ENCODE peak calls at places on chromosomes 16 and 17, in ten cellular contexts. W is body of pancreas, S is A549, Y is sigmoid colon, C is GM12878, P is uterus, T is ovary, G is esophagus muscularis mucosa, J is lower leg skin, V is prostate gland. K is an unnamed sample.

GRCh38 chr17:83149761-83150251 is 70.4 kb downstream of the METRNL start:
- DNase-seq in W (peak; percentile 4), P (no peak), C (no peak), T (no peak), J (peak; percentile 12), V (no peak), G (peak; percentile 80), S (no peak), Y (peak; percentile 57), K (no peak)

GRCh38 chr17:70621593-70621992 is 452.3 kb downstream of the KCNJ2 start:
- DNase-seq in Y (no peak), J (no peak), V (no peak), P (no peak), W (no peak), S (no peak), C (no peak), G (no peak), T (no peak), K (no peak)

GRCh38 chr16:2205967-2206313 is 686 bp downstream of the MLST8 start:
- DNase-seq in V (no peak), T (no peak), C (no peak), G (no peak), J (no peak), Y (no peak), P (no peak), W (no peak), S (no peak), K (no peak)

GRCh38 chr16:81478876-81479496 is 34.4 kb downstream of the CMIP start:
- DNase-seq in T (no peak), P (no peak), S (no peak), Y (no peak), V (peak; percentile 70), W (peak; percentile 45), G (no peak), J (peak; percentile 55), C (peak; percentile 80), K (peak; percentile 23)

GRCh38 chr16:53893731-53894435 is 189.9 kb downstream of the FTO start:
- DNase-seq in C (no peak), S (peak; percentile 31), G (no peak), W (no peak), P (peak; percentile 19), T (peak; percentile 21), J (no peak), V (peak; percentile 48), Y (no peak), K (no peak)

GRCh38 chr16:28504707-28505404 is 1.8 kb downstream of the IL27 start:
- DNase-seq in P (no peak), Y (no peak), V (no peak), T (no peak), J (no peak), G (no peak), C (no peak), W (no peak), S (no peak), K (no peak)

GRCh38 chr17:13813347-13814240 is 211.9 kb upstream of the HS3ST3A1 start:
- DNase-seq in W (no peak), Y (no peak), C (no peak), S (no peak), G (peak; percentile 82), T (peak; percentile 20), J (no peak), V (no peak), P (no peak), K (no peak)

GRCh38 chr16:81466351-81466960 is 21.8 kb downstream of the CMIP start:
- DNase-seq in P (no peak), J (no peak), T (no peak), Y (no peak), V (no peak), G (no peak), W (no peak), S (no peak), C (no peak), K (no peak)

GRCh38 chr17:12463102-12463501 is 202.6 kb upstream of the MYOCD start:
- DNase-seq in W (no peak), Y (peak; percentile 68), J (no peak), S (no peak), V (no peak), G (no peak), T (no peak), P (peak; percentile 17), C (no peak), K (no peak)

GRCh38 chr16:31706318-31706717 is 167.3 kb upstream of the ZNF267 start:
- DNase-seq in V (no peak), T (no peak), J (no peak), S (no peak), Y (no peak), P (no peak), C (no peak), W (no peak), G (no peak), K (no peak)

GRCh38 chr16:24700549-24701392 is 28.7 kb upstream of the TNRC6A start:
- DNase-seq in C (no peak), W (peak; percentile 65), G (peak; percentile 96), J (peak; percentile 90), P (peak; percentile 94), T (peak; percentile 70), S (peak; percentile 94), V (peak; percentile 77), Y (peak; percentile 96), K (peak; percentile 2)

GRCh38 chr16:4233431-4233830 is 8.4 kb downstream of the SRL start:
- DNase-seq in T (no peak), P (no peak), C (no peak), W (no peak), G (no peak), S (no peak), Y (no peak), V (no peak), J (no peak), K (no peak)

GRCh38 chr17:75088465-75088895 is 726 bp downstream of the SLC16A5 start:
- DNase-seq in W (no peak), V (no peak), T (no peak), C (no peak), S (peak; percentile 50), Y (no peak), G (no peak), P (no peak), J (no peak), K (no peak)

GRCh38 chr17:75087182-75087557 is 584 bp upstream of the SLC16A5 start:
- DNase-seq in Y (no peak), W (no peak), V (no peak), T (no peak), P (no peak), S (no peak), G (no peak), C (no peak), J (no peak), K (no peak)

GRCh38 chr17:75086496-75087181 is 1.1 kb upstream of the SLC16A5 start:
- DNase-seq in C (no peak), G (no peak), V (peak; percentile 42), S (peak; percentile 54), J (no peak), Y (no peak), W (no peak), P (no peak), T (no peak), K (no peak)

GRCh38 chr17:75088902-75089417 is 1.2 kb downstream of the SLC16A5 start:
- DNase-seq in S (peak; percentile 79), G (no peak), Y (no peak), C (no peak), P (peak; percentile 47), T (no peak), J (no peak), V (no peak), W (no peak), K (no peak)

DNA sequence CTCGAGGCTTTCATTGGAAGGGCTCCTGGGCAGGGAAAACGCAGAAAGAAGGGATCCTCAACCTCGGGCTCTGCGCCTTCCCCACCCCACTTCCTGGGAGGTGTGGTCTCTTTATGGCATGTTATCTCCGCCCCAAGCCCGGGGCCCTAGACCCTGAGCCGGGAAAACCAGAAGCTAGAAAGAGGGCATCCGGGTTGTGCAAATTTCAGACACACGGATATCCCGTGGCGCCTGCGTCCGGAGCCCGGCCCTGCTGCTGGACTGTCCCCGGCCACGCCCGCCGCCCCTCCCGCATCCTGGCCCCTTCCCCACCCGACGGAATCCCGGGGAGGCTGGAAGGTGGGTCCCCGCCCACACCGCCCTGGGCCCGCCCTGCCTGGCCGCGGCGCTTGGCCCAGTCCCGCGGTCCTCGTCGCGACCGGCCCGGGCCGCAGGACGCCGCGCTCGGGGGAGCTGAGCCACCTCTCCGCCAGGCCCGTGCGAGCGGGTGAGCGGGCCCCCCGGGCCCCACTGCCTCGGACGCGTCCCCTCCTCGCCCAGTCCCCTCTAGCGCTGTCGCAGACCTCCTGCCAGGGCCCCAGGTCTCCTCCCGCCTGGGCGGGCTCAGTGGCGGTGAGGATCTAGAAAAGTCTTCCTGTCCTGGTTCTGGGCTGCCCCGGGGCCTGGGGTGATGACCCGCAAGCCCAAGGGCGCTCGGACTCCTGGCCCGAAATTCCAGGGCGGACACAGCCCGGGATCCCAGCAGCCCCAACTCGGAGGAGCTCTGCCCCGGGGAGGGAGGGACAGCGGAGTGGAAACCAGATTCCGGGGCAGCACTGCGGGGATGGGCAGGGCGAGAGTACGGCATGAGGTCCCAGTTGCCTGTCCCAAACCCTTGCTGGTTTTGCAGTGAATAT is at the start of gene SLC16A5:
- DNase-seq in J (peak; percentile 84), P (peak; percentile 90), V (peak; percentile 92), G (peak; percentile 97), Y (peak; percentile 92), C (no peak), W (peak; percentile 65), T (peak; percentile 82), S (peak; percentile 95), K (peak; percentile 27)
- TF ChIP-seq POLR2A in J (no peak), P (peak; percentile 64), V (peak; percentile 75), G (no peak), Y (peak; percentile 13), C (peak; percentile 71), W (peak; percentile 46), T (no peak), S (peak; percentile 87), K (no peak)

GRCh38 chr16:59410451-59410850 is 676.3 kb upstream of the GOT2 start:
- DNase-seq in G (no peak), J (no peak), T (no peak), W (no peak), S (no peak), V (no peak), C (no peak), Y (no peak), P (no peak), K (no peak)

GRCh38 chr16:59412275-59412841 is 678.2 kb upstream of the GOT2 start:
- DNase-seq in T (no peak), J (no peak), V (no peak), S (peak; percentile 67), Y (no peak), P (no peak), W (no peak), C (no peak), G (no peak), K (no peak)
- TF ChIP-seq CTCF in T (no peak), J (no peak), V (peak; percentile 9), S (peak; percentile 69), Y (no peak), P (no peak), W (no peak), C (no peak), G (peak; percentile 48), K (peak; percentile 19)

GRCh38 chr17:1002412-1002753 is 5.5 kb downstream of the TIMM22 start:
- DNase-seq in C (no peak), T (no peak), J (no peak), W (no peak), G (no peak), Y (no peak), P (no peak), S (no peak), V (no peak), K (no peak)
- TF ChIP-seq POLR2A in C (no peak), T (no peak), J (no peak), W (no peak), G (no peak), Y (no peak), P (no peak), S (no peak), V (no peak), K (no peak)

GRCh38 chr17:40926341-40926740 is 11.1 kb downstream of the KRT23 start:
- DNase-seq in P (no peak), V (no peak), C (no peak), J (no peak), T (no peak), G (no peak), Y (no peak), S (no peak), W (no peak), K (no peak)
- TF ChIP-seq CTCF in P (no peak), V (no peak), C (no peak), J (no peak), T (no peak), G (no peak), Y (no peak), S (no peak), W (no peak), K (no peak)

K was measured in esophagus squamous epithelium.